ENCODE peak calls at places on chromosomes 4 and X, in six cellular contexts. S is A172; P is T follicular helper cell; W is germinal center; I is activated CD8-positive, alpha-beta memory T cell treated with anti-CD3 and anti-CD28 coated beads for 1 hour; Y is GM12892. E is an unnamed sample.

GRCh38 chr4:19256823-19257222 is 994.9 kb upstream of the SLIT2 start:
- DNase-seq in P (no peak), Y (no peak), I (no peak), W (no peak), S (no peak), E (no peak)

GRCh38 chr4:113080050-113080449 is 30.6 kb downstream of the ANK2 start:
- DNase-seq in S (peak; percentile 10), W (no peak), I (no peak), Y (no peak), P (no peak), E (no peak)

GRCh38 chr4:44438687-44439086 is 9.9 kb downstream of the KCTD8 start:
- DNase-seq in P (no peak), I (no peak), Y (no peak), W (no peak), S (no peak), E (no peak)

GRCh38 chrX:31397119-31397518 is 325.3 kb upstream of the FTHL17 start:
- DNase-seq in Y (no peak), W (no peak), S (peak; percentile 67), P (no peak), I (no peak), E (peak; percentile 1)

GRCh38 chrX:17595456-17596035 is 141.7 kb upstream of the SCML1 start:
- DNase-seq in I (no peak), S (peak; percentile 86), W (no peak), P (no peak), Y (no peak), E (peak; percentile 26)

GRCh38 chrX:119477812-119478232 is 9.6 kb downstream of the SLC25A5 start:
- DNase-seq in Y (no peak), P (no peak), W (no peak), I (no peak), S (peak; percentile 34), E (peak; percentile 79)

GRCh38 chrX:40152706-40153334 is 55.1 kb upstream of the BCOR start:
- DNase-seq in P (no peak), S (peak; percentile 7), W (no peak), Y (no peak), I (no peak), E (peak; percentile 37)

GRCh38 chr4:115234405-115235093 is 121.1 kb upstream of the NDST4 start:
- DNase-seq in P (no peak), S (peak; percentile 29), I (no peak), Y (no peak), W (no peak), E (no peak)

GRCh38 chrX:68536429-68536828 is 37.6 kb downstream of the YIPF6 start:
- DNase-seq in W (no peak), S (no peak), Y (no peak), P (no peak), I (no peak), E (no peak)

GRCh38 chr4:186249785-186250739 is 15.9 kb upstream of the F11 start:
- DNase-seq in Y (no peak), I (no peak), W (no peak), S (no peak), P (no peak), E (peak; percentile 7)

GRCh38 chrX:19272452-19272851 is 71.3 kb upstream of the PDHA1 start:
- DNase-seq in I (no peak), Y (no peak), P (no peak), S (peak; percentile 23), W (no peak), E (peak; percentile 6)

GRCh38 chrX:111869639-111870034 is 6.3 kb upstream of the TRPC5OS start:
- DNase-seq in P (no peak), Y (no peak), I (no peak), S (peak; percentile 1), W (peak; percentile 4), E (peak; percentile 15)

GRCh38 chrX:81336455-81337144 is 134.7 kb downstream of the SH3BGRL start:
- DNase-seq in P (no peak), W (no peak), Y (no peak), S (no peak), I (no peak), E (peak; percentile 4)

GRCh38 chr4:90474484-90474883 is 347.3 kb downstream of the CCSER1 start:
- DNase-seq in Y (no peak), P (no peak), I (no peak), W (no peak), S (no peak), E (no peak)

GRCh38 chrX:54481751-54482150 is 14.3 kb downstream of the FGD1 start:
- DNase-seq in W (no peak), P (no peak), I (no peak), Y (no peak), S (no peak), E (no peak)

GRCh38 chr4:170089274-170089742 is 448 bp downstream of the AADAT start:
- DNase-seq in W (no peak), I (no peak), S (no peak), P (no peak), Y (no peak), E (peak; percentile 20)

GRCh38 chrX:15500497-15500966 is at the start of gene BMX:
- DNase-seq in P (no peak), W (no peak), Y (no peak), I (no peak), S (no peak), E (no peak)

GRCh38 chr4:105059337-105059736 is 87.3 kb upstream of the TET2 start:
- DNase-seq in Y (no peak), W (peak; percentile 6), I (no peak), S (no peak), P (no peak), E (no peak)

GRCh38 chr4:178306565-178306964 is 864.3 kb upstream of the AGA start:
- DNase-seq in I (no peak), S (no peak), Y (no peak), W (no peak), P (no peak), E (no peak)

GRCh38 chr4:7398104-7398423 is 36.7 kb downstream of the PSAPL1 start:
- DNase-seq in Y (no peak), P (no peak), S (peak; percentile 65), W (no peak), I (no peak), E (no peak)

GRCh38 chr4:85910985-85911384 is 436.0 kb downstream of the ARHGAP24 start:
- DNase-seq in Y (no peak), S (no peak), I (no peak), P (no peak), W (no peak), E (no peak)

GRCh38 chrX:37686979-37687378 is 1.4 kb downstream of the XK start:
- DNase-seq in I (no peak), P (no peak), W (no peak), Y (no peak), S (no peak), E (no peak)

GRCh38 chr4:40471923-40472322 is 136.8 kb downstream of the CHRNA9 start:
- DNase-seq in P (no peak), W (no peak), S (peak; percentile 2), Y (no peak), I (no peak), E (no peak)

GRCh38 chr4:157165935-157166334 is 54.6 kb upstream of the GRIA2 start:
- DNase-seq in S (no peak), I (no peak), P (no peak), W (no peak), Y (no peak), E (no peak)

GRCh38 chrX:105313596-105313995 is 93.1 kb upstream of the TEX13A start:
- DNase-seq in W (no peak), S (no peak), I (no peak), Y (no peak), P (no peak), E (no peak)

GRCh38 chr4:5036239-5036638 is 15.0 kb upstream of the STK32B start:
- DNase-seq in I (no peak), W (no peak), Y (no peak), S (peak; percentile 23), P (no peak), E (peak; percentile 79)

GRCh38 chrX:2487366-2487765 is 13.4 kb downstream of the DHRSX start:
- DNase-seq in S (no peak), W (no peak), P (no peak), I (no peak), Y (no peak), E (no peak)

GRCh38 chr4:127470290-127470809 is 162.4 kb upstream of the INTU start:
- DNase-seq in I (no peak), W (no peak), P (no peak), S (no peak), Y (no peak), E (no peak)

GRCh38 chr4:7228734-7229133 is 36.4 kb downstream of the SORCS2 start:
- DNase-seq in Y (no peak), P (no peak), I (no peak), S (no peak), W (no peak), E (no peak)

GRCh38 chr4:78922207-78922606 is 17.0 kb downstream of the PAQR3 start:
- DNase-seq in Y (no peak), I (no peak), P (no peak), W (no peak), S (no peak), E (peak; percentile 14)

E was measured in fibroblast of gingiva.